ENCODE peak calls at places on chromosomes 11 and 22, in ten cellular contexts. One of them, this sample, is unnamed. For H3K36me3 and H3K4me1, the result is how much of the 10 kb centered on the place peaks cover.

GRCh38 chr11:118921121-118921928 is 4.4 kb downstream of the BCL9L start:
- DNase-seq in spleen: peak
- DNase-seq in prostate gland: no peak
- DNase-seq in ovary: peak
- DNase-seq in transverse colon: peak
- DNase-seq in testis: peak
- DNase-seq in stomach: no peak
- DNase-seq in Peyer's patch: peak
- DNase-seq in HepG2: peak
- DNase-seq in tibial nerve: peak
- DNase-seq in this sample: peak

GRCh38 chr11:276219-276618 is 2.0 kb upstream of the NLRP6 start:
- DNase-seq in spleen: no peak
- DNase-seq in prostate gland: no peak
- DNase-seq in ovary: no peak
- DNase-seq in transverse colon: no peak
- DNase-seq in testis: no peak
- DNase-seq in stomach: no peak
- DNase-seq in Peyer's patch: no peak
- DNase-seq in HepG2: no peak
- DNase-seq in tibial nerve: no peak
- DNase-seq in this sample: no peak

GRCh38 chr11:35526370-35526792 is 965 bp upstream of the PAMR1 start:
- DNase-seq in spleen: no peak
- DNase-seq in prostate gland: no peak
- DNase-seq in ovary: no peak
- DNase-seq in transverse colon: no peak
- DNase-seq in testis: no peak
- DNase-seq in stomach: no peak
- DNase-seq in Peyer's patch: no peak
- DNase-seq in HepG2: no peak
- DNase-seq in tibial nerve: no peak
- DNase-seq in this sample: no peak

GRCh38 chr11:73361953-73362776 is 14.0 kb upstream of the RELT start:
- DNase-seq in spleen: no peak
- DNase-seq in prostate gland: no peak
- DNase-seq in ovary: no peak
- DNase-seq in transverse colon: no peak
- DNase-seq in testis: peak
- DNase-seq in stomach: no peak
- DNase-seq in Peyer's patch: no peak
- DNase-seq in HepG2: no peak
- DNase-seq in tibial nerve: no peak
- DNase-seq in this sample: no peak

GRCh38 chr22:46224771-46225290 is 25.3 kb downstream of the CDPF1 start:
- DNase-seq in spleen: no peak
- DNase-seq in prostate gland: no peak
- DNase-seq in ovary: peak
- DNase-seq in transverse colon: no peak
- DNase-seq in testis: no peak
- DNase-seq in stomach: no peak
- DNase-seq in Peyer's patch: no peak
- DNase-seq in HepG2: no peak
- DNase-seq in tibial nerve: no peak
- DNase-seq in this sample: no peak

GRCh38 chr11:72584293-72584921 is 89.8 kb downstream of the PDE2A start:
- DNase-seq in spleen: peak
- DNase-seq in prostate gland: no peak
- DNase-seq in ovary: peak
- DNase-seq in transverse colon: peak
- DNase-seq in testis: peak
- DNase-seq in stomach: peak
- DNase-seq in Peyer's patch: peak
- DNase-seq in HepG2: no peak
- DNase-seq in tibial nerve: peak
- DNase-seq in this sample: no peak

GRCh38 chr11:122656073-122656630 is 630 bp downstream of the UBASH3B start:
- DNase-seq in spleen: peak
- DNase-seq in prostate gland: peak
- DNase-seq in ovary: peak
- DNase-seq in transverse colon: peak
- DNase-seq in testis: peak
- DNase-seq in stomach: peak
- DNase-seq in Peyer's patch: peak
- DNase-seq in HepG2: no peak
- DNase-seq in tibial nerve: peak
- DNase-seq in this sample: peak

GRCh38 chr11:67507242-67507890 is 596 bp downstream of the CDK2AP2 start:
- DNase-seq in spleen: no peak
- DNase-seq in prostate gland: peak
- DNase-seq in ovary: no peak
- DNase-seq in transverse colon: peak
- DNase-seq in testis: peak
- DNase-seq in stomach: peak
- DNase-seq in Peyer's patch: peak
- DNase-seq in HepG2: no peak
- DNase-seq in tibial nerve: peak
- DNase-seq in this sample: peak

DNA sequence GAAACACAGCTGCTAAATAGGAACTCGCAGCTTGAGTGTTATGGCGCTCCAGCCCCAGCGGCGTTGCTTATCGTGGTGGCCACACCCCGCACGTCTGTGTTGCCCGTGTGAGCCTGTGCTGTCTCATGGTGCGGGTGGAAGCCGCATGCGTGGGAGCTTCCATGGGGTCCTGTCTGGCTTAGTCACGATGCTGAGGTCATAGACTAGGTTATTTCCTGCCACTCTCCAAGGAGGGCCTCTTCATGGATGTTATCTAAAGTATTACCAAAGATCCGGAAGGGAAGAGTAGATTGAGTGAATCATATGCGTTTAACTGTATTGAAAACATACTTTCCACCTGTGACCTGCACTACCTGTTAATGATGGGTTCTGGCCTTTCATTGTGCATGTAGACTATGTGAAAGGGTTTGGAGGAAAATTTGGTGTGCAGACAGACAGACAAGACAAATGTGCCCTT is 21.7 kb downstream of the CTTN start:
- DNase-seq in spleen: no peak
- DNase-seq in prostate gland: no peak
- DNase-seq in ovary: peak
- DNase-seq in transverse colon: no peak
- DNase-seq in testis: no peak
- DNase-seq in stomach: no peak
- DNase-seq in Peyer's patch: no peak
- DNase-seq in HepG2: no peak
- DNase-seq in tibial nerve: no peak
- DNase-seq in this sample: no peak
- H3K36me3 ChIP-seq in spleen: under half
- H3K36me3 ChIP-seq in prostate gland: under half
- H3K36me3 ChIP-seq in ovary: under half
- H3K36me3 ChIP-seq in transverse colon: half or more
- H3K36me3 ChIP-seq in testis: under half
- H3K36me3 ChIP-seq in stomach: half or more
- H3K36me3 ChIP-seq in Peyer's patch: under half
- H3K36me3 ChIP-seq in HepG2: half or more
- H3K36me3 ChIP-seq in tibial nerve: half or more
- H3K36me3 ChIP-seq in this sample: under half

DNA sequence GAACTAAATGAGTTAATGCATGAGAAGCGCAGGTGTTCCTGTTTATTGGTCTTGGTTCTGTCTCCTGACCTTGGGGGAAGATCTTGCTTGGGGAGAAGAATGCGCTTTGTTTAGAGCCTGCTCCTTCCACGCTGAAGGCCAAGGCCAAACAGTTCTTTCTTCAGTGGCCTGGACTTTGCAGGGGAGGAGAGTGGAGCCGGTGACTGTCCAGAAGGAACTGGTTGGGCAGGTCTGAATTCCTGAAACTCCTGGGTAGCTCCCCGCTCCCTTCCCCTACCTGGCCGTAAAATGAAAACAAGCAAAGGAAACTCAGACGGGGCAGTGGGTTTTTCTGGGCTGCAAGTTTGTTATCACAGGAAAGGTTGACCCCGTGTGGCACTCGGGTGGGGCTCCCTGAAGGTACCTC is 3.6 kb downstream of the ARHGAP8 start:
- DNase-seq in spleen: no peak
- DNase-seq in prostate gland: peak
- DNase-seq in ovary: no peak
- DNase-seq in transverse colon: peak
- DNase-seq in testis: no peak
- DNase-seq in stomach: peak
- DNase-seq in Peyer's patch: no peak
- DNase-seq in HepG2: no peak
- DNase-seq in tibial nerve: no peak
- DNase-seq in this sample: peak
- H3K4me1 ChIP-seq in spleen: under half
- H3K4me1 ChIP-seq in prostate gland: under half
- H3K4me1 ChIP-seq in ovary: under half
- H3K4me1 ChIP-seq in transverse colon: half or more
- H3K4me1 ChIP-seq in testis: under half
- H3K4me1 ChIP-seq in stomach: under half
- H3K4me1 ChIP-seq in Peyer's patch: under half
- H3K4me1 ChIP-seq in HepG2: under half
- H3K4me1 ChIP-seq in tibial nerve: under half
- H3K4me1 ChIP-seq in this sample: under half

DNA sequence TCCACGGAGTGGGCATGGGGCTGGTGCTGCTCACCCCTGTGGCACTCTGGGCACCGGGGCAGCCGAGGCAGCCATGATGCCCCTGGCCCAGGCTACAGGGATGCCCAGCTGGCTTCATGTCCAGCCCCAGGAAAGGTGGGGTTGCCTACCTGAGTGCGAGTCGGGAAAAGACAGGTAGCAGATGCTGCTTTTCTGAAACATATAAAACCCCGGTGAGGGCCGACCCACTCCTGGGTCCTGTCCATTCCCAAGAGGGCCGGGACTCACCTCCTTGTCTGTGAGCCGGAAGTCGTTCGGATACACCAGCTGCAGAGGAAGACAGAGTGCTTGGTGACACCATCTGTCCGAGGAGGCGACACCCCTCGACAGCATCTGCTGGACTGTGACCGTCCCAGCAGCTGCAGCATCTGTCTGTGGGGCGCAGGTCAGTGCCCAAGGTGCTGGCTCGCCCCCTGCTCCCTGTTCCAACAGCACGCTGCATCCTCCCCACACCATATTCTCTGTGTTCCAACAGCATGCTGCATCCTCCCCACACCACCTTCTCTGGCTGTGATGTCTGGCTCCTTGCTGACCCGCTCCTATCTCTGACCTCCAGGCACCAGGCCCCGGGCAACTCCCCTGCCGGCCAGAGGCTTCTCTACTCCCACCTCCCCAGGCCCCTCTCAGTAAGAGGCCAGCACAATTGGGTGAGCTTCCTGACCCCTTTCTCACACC is 8.0 kb downstream of the DENND6B start:
- DNase-seq in spleen: no peak
- DNase-seq in prostate gland: no peak
- DNase-seq in ovary: no peak
- DNase-seq in transverse colon: no peak
- DNase-seq in testis: no peak
- DNase-seq in stomach: no peak
- DNase-seq in Peyer's patch: peak
- DNase-seq in HepG2: no peak
- DNase-seq in tibial nerve: no peak
- DNase-seq in this sample: no peak
- TF ChIP-seq POLR2A in spleen: no peak
- TF ChIP-seq POLR2A in prostate gland: no peak
- TF ChIP-seq POLR2A in ovary: no peak
- TF ChIP-seq POLR2A in transverse colon: no peak
- TF ChIP-seq POLR2A in testis: no peak
- TF ChIP-seq POLR2A in stomach: no peak
- TF ChIP-seq POLR2A in Peyer's patch: no peak
- TF ChIP-seq POLR2A in HepG2: no peak
- TF ChIP-seq POLR2A in tibial nerve: no peak
- TF ChIP-seq POLR2A in this sample: no peak

GRCh38 chr11:6459049-6459448 is 14.7 kb downstream of the TRIM3 start:
- DNase-seq in spleen: no peak
- DNase-seq in prostate gland: no peak
- DNase-seq in ovary: no peak
- DNase-seq in transverse colon: no peak
- DNase-seq in testis: no peak
- DNase-seq in stomach: no peak
- DNase-seq in Peyer's patch: no peak
- DNase-seq in HepG2: no peak
- DNase-seq in tibial nerve: no peak
- DNase-seq in this sample: no peak

GRCh38 chr11:6458352-6458751 is 15.4 kb downstream of the TRIM3 start:
- DNase-seq in spleen: no peak
- DNase-seq in prostate gland: no peak
- DNase-seq in ovary: no peak
- DNase-seq in transverse colon: no peak
- DNase-seq in testis: no peak
- DNase-seq in stomach: no peak
- DNase-seq in Peyer's patch: no peak
- DNase-seq in HepG2: no peak
- DNase-seq in tibial nerve: no peak
- DNase-seq in this sample: peak

GRCh38 chr11:6457581-6458320 is 16.0 kb downstream of the TRIM3 start:
- DNase-seq in spleen: no peak
- DNase-seq in prostate gland: no peak
- DNase-seq in ovary: no peak
- DNase-seq in transverse colon: no peak
- DNase-seq in testis: no peak
- DNase-seq in stomach: no peak
- DNase-seq in Peyer's patch: no peak
- DNase-seq in HepG2: no peak
- DNase-seq in tibial nerve: no peak
- DNase-seq in this sample: no peak

GRCh38 chr11:6455070-6455469 is 14.3 kb upstream of the HPX start:
- DNase-seq in spleen: no peak
- DNase-seq in prostate gland: peak
- DNase-seq in ovary: no peak
- DNase-seq in transverse colon: no peak
- DNase-seq in testis: no peak
- DNase-seq in stomach: no peak
- DNase-seq in Peyer's patch: no peak
- DNase-seq in HepG2: no peak
- DNase-seq in tibial nerve: no peak
- DNase-seq in this sample: no peak

DNA sequence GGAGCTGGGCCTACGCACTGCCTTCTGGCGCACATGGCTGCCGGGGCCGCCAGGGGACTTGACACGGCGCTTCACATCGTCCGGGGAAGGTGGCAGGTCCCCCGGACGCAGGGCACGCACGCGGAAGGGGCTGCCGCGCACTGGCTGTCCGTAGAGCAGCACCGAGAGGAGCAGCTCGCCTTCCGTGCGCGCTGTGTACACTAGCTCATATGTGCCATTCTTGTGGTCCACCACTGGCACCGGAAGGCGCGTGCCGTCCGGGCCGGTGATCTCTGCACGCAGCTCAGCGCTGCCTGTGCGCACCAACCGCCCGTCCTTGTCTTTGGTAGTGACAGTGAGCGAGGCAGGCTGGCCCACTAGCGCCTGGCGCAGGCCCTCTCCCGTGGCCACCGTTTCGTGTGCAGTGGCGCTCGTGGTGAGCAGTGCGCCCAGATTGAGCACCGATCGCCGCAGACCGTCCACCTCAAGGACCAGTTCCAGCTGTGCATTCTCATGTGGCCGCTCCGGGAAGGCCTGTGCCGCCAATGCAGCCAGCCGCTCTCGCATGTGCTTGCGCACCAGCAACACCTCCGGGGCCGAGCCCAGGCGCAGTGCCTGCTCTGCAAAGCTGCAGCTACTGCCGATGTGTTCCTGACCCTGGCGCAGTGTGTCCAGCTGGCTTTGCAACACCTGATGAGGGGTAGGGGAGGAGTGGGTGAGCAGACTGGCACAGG is 15.7 kb upstream of the HPX start:
- DNase-seq in spleen: no peak
- DNase-seq in prostate gland: no peak
- DNase-seq in ovary: no peak
- DNase-seq in transverse colon: no peak
- DNase-seq in testis: no peak
- DNase-seq in stomach: no peak
- DNase-seq in Peyer's patch: no peak
- DNase-seq in HepG2: no peak
- DNase-seq in tibial nerve: no peak
- DNase-seq in this sample: no peak
- H3K36me3 ChIP-seq in spleen: under half
- H3K36me3 ChIP-seq in prostate gland: under half
- H3K36me3 ChIP-seq in ovary: under half
- H3K36me3 ChIP-seq in transverse colon: under half
- H3K36me3 ChIP-seq in testis: under half
- H3K36me3 ChIP-seq in stomach: half or more
- H3K36me3 ChIP-seq in Peyer's patch: under half
- H3K36me3 ChIP-seq in HepG2: under half
- H3K36me3 ChIP-seq in tibial nerve: half or more
- H3K36me3 ChIP-seq in this sample: under half